ENCODE peak calls at places on chromosomes 12 and 14, in ten cellular contexts. X is CD8-positive, alpha-beta T cell; S is left ventricle myocardium inferior; D is body of pancreas; V is astrocyte of the cerebellum; Q is AG04449; Z is astrocyte of the spinal cord; Y is AG10803; T is cardiac muscle cell; H is foreskin fibroblast. I is an unnamed sample.

GRCh38 chr14:92860097-92860496 is 62.9 kb upstream of the CHGA start:
- DNase-seq in H (no peak), D (no peak), S (no peak), V (no peak), Y (no peak), T (no peak), Z (no peak), Q (no peak), X (no peak), I (no peak)

GRCh38 chr14:103356151-103356766 is 22.2 kb downstream of the EIF5 start:
- DNase-seq in V (no peak), H (no peak), S (no peak), X (no peak), D (no peak), T (peak), Y (no peak), Z (no peak), Q (no peak), I (no peak)

GRCh38 chr12:52182898-52183543 is 8.8 kb downstream of the KRT80 start:
- DNase-seq in V (no peak), Q (no peak), Z (peak), T (no peak), D (no peak), H (no peak), X (no peak), Y (no peak), S (no peak), I (no peak)

GRCh38 chr12:57069522-57069921 is 9.1 kb downstream of the NEMP1 start:
- DNase-seq in S (no peak), H (peak), Y (peak), D (peak), X (peak), T (peak), V (peak), Q (no peak), Z (peak), I (no peak)

GRCh38 chr12:132998742-132999141 is 12.6 kb downstream of the ZNF26 start:
- DNase-seq in S (no peak), V (no peak), Z (no peak), X (no peak), Y (no peak), H (no peak), D (no peak), T (no peak), Q (no peak), I (no peak)

GRCh38 chr12:53004178-53004577 is 2.1 kb upstream of the EIF4B start:
- DNase-seq in Q (no peak), D (no peak), V (no peak), T (peak), Z (no peak), X (no peak), Y (peak), H (no peak), S (no peak), I (no peak)

GRCh38 chr14:60893916-60894315 is 87.0 kb downstream of the TRMT5 start:
- DNase-seq in X (no peak), D (no peak), H (no peak), S (no peak), T (no peak), Z (no peak), Q (no peak), Y (no peak), V (no peak), I (no peak)

GRCh38 chr14:21526672-21527319 is 650 bp upstream of the SALL2 start:
- DNase-seq in S (no peak), T (no peak), Y (no peak), X (no peak), V (no peak), D (no peak), Q (no peak), H (no peak), Z (no peak), I (no peak)

GRCh38 chr12:68067762-68068376 is 78.6 kb downstream of the IFNG-AS1 start:
- DNase-seq in Y (peak), Z (no peak), S (no peak), V (no peak), X (no peak), H (no peak), D (no peak), T (peak), Q (no peak), I (no peak)

GRCh38 chr14:52338282-52338681 is 24.2 kb downstream of the PTGER2 start:
- DNase-seq in H (peak), V (no peak), Q (no peak), T (peak), Y (no peak), Z (peak), D (no peak), X (no peak), S (no peak), I (no peak)

GRCh38 chr14:104361921-104362681 is 217.5 kb upstream of the C14orf180 start:
- DNase-seq in H (no peak), V (no peak), Z (no peak), X (no peak), Y (no peak), T (no peak), Q (no peak), D (no peak), S (no peak), I (peak)

GRCh38 chr12:91461061-91461460 is 278.4 kb upstream of the DCN start:
- DNase-seq in D (no peak), H (no peak), Y (no peak), V (no peak), Z (no peak), X (no peak), T (no peak), Q (no peak), S (no peak), I (no peak)

GRCh38 chr12:57216931-57217871 is 607 bp downstream of the NXPH4 start:
- DNase-seq in V (no peak), T (no peak), Q (no peak), H (no peak), D (no peak), Y (no peak), S (no peak), Z (no peak), X (peak), I (no peak)

GRCh38 chr14:32010561-32011188 is 66.4 kb upstream of the ARHGAP5 start:
- DNase-seq in Y (peak), H (peak), T (peak), D (no peak), Z (peak), S (no peak), X (no peak), V (no peak), Q (no peak), I (no peak)

GRCh38 chr12:112524676-112525425 is 106.1 kb downstream of the PTPN11 start:
- DNase-seq in T (peak), D (no peak), Y (peak), S (no peak), V (peak), X (no peak), Z (peak), H (no peak), Q (no peak), I (no peak)

GRCh38 chr12:57899010-57899662 is 42.2 kb upstream of the ATP23 start:
- DNase-seq in Q (no peak), Y (peak), V (peak), Z (peak), D (peak), S (peak), X (peak), H (peak), T (peak), I (no peak)

GRCh38 chr14:37147310-37147875 is 25.0 kb downstream of the SLC25A21 start:
- DNase-seq in Y (peak), D (no peak), H (no peak), Z (no peak), Q (no peak), X (no peak), T (peak), V (no peak), S (no peak), I (no peak)

GRCh38 chr14:51335521-51335920 is 95.5 kb downstream of the TMX1 start:
- DNase-seq in Y (peak), D (peak), H (no peak), X (no peak), Q (no peak), S (peak), Z (no peak), T (peak), V (no peak), I (no peak)

GRCh38 chr14:64948612-64949210 is 6.2 kb upstream of the GPX2 start:
- DNase-seq in H (no peak), X (no peak), S (no peak), Y (no peak), T (no peak), Z (no peak), Q (no peak), V (no peak), D (no peak), I (no peak)

GRCh38 chr12:67069451-67070306 is 199.5 kb upstream of the CAND1 start:
- DNase-seq in Q (no peak), H (no peak), V (no peak), X (no peak), Z (peak), S (peak), D (peak), T (peak), Y (no peak), I (peak)

GRCh38 chr14:24990773-24991172 is 59.2 kb downstream of the STXBP6 start:
- DNase-seq in Y (no peak), H (no peak), V (no peak), S (no peak), Z (no peak), X (no peak), Q (no peak), D (no peak), T (no peak), I (no peak)

GRCh38 chr12:48419409-48419935 is 52.9 kb upstream of the ANP32D start:
- DNase-seq in T (no peak), V (no peak), Y (no peak), D (no peak), X (no peak), Q (no peak), S (no peak), H (no peak), Z (no peak), I (no peak)

GRCh38 chr12:90075685-90076084 is 367.0 kb upstream of the ATP2B1 start:
- DNase-seq in D (no peak), Y (no peak), H (no peak), S (no peak), Q (no peak), X (no peak), Z (no peak), V (no peak), T (no peak), I (no peak)

GRCh38 chr14:91349481-91350074 is 68.0 kb downstream of the CCDC88C start:
- DNase-seq in X (peak), Y (no peak), V (no peak), Z (no peak), T (no peak), D (no peak), Q (no peak), H (no peak), S (no peak), I (no peak)

GRCh38 chr12:51863921-51864700 is 15.6 kb upstream of the FIGNL2 start:
- DNase-seq in V (no peak), Q (no peak), X (no peak), H (no peak), D (no peak), S (no peak), T (peak), Z (peak), Y (no peak), I (no peak)

DNA sequence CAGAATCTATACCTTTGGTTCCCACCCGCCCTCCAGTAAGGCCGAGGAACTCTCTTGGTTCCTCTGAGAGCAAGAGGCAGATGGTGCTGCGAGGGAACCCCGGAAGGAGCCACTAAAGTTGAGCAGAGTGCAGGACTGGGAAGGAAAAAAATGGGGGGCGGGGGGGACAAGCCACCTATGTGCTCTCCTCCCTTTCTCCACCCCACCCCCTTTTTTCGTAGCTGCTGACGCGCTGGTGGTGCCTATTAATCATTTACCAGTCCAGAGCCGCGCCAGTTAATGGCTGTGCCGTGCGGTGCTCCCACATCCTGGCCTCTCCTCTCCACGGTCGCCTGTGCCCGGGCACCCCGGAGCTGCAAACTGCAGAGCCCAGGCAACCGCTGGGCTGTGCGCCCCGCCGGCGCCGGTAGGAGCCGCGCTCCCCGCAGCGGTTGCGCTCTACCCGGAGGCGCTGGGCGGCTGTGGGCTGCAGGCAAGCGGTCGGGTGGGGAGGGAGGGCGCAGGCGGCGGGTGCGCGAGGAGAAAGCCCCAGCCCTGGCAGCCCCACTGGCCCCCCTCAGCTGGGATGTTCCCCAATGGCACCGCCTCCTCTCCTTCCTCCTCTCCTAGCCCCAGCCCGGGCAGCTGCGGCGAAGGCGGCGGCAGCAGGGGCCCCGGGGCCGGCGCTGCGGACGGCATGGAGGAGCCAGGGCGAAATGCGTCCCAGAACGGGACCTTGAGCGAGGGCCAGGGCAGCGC is 1.3 kb downstream of the SSTR1 start:
- DNase-seq in Y (peak), S (peak), V (no peak), X (no peak), T (peak), Z (peak), H (peak), D (peak), Q (no peak), I (peak)
- TF ChIP-seq CTCF in Y (peak), S (peak), V (peak), X (no peak), T (peak), Z (peak), H (peak), D (peak), Q (peak), I (no peak)

GRCh38 chr14:101812071-101812470 is 50.6 kb downstream of the PPP2R5C start:
- DNase-seq in V (no peak), H (no peak), X (peak), D (no peak), Q (no peak), T (no peak), Z (no peak), Y (no peak), S (no peak), I (no peak)

GRCh38 chr14:101809671-101810514 is 48.4 kb downstream of the PPP2R5C start:
- DNase-seq in H (peak), S (peak), V (peak), Q (peak), T (peak), Z (peak), D (peak), X (peak), Y (peak), I (peak)

GRCh38 chr14:101813171-101813759 is 51.8 kb downstream of the PPP2R5C start:
- DNase-seq in Q (no peak), V (no peak), Y (no peak), D (no peak), Z (no peak), S (peak), X (no peak), H (no peak), T (no peak), I (no peak)

GRCh38 chr14:101808894-101809670 is 47.6 kb downstream of the PPP2R5C start:
- DNase-seq in T (no peak), S (no peak), Z (no peak), V (no peak), Q (no peak), D (no peak), Y (no peak), H (no peak), X (no peak), I (no peak)

DNA sequence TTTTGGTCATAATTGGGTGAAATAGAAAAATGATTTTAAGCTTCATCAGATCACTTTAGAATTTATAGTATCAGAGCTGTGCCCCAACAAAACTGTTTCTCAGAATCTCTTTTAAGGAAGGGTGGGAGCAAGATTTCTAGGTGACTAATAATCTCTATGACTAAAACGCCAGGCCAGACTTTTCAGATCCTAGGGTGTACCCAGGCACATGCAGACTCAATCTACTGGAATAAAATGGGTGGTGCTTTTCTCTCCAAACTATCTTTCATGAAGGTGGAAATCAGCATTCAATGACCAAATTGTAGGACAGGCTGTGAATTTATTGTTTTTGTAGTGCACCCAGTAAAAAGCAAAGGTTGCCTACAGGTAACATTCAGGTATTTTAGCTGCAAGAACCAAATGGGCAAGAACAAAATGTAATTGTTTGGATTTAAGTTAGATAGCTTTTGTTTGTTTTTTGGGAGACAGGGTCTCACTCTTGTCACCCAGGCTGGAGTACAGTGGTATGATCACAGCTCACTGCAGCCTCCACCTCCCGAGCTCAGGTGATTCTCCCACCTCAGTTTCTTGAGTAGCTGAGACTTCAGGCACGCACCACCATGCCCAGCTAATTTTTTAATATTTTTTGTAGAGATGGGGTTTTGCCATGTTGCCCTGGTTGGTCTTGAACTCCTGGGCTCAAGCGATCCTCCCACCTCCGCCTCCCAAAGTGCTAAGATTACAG is 49.5 kb downstream of the PPP2R5C start:
- DNase-seq in T (no peak), X (no peak), H (no peak), Z (no peak), S (no peak), V (no peak), D (no peak), Q (no peak), Y (no peak), I (no peak)
- H3K4me3 ChIP-seq in T (peak), X (peak), H (peak), Z (peak), S (peak), V (peak), D (peak), Q (peak), Y (peak), I (peak)

DNA sequence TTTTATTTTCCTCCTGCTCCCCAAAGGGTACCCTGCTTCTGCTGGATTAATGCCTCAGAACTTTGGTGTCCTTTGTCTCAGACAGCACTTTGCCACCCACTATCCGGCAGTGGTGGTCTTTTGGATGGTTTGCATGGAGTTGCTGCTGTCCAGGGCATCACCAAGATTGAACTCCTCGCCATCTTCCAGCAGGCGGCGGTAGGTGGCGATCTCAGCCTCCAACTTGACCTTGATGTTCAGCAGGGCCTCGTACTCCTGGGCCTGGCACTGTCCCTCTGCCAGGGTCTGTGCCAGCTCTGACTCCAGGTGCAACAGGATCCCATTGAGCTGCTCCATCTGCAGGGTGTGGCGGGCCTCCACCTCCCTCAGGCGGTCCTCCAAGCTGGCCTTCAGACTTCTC is 9.4 kb upstream of the NOPCHAP1 start:
- DNase-seq in D (no peak), S (no peak), Y (no peak), V (no peak), H (no peak), Q (no peak), Z (no peak), T (no peak), X (no peak), I (no peak)
- TF ChIP-seq CTCF in D (no peak), S (no peak), Y (no peak), V (no peak), H (no peak), Q (no peak), Z (peak), T (no peak), X (no peak), I (no peak)

GRCh38 chr12:5456906-5457305 is 25.0 kb downstream of the NTF3 start:
- DNase-seq in D (no peak), H (peak), S (no peak), X (no peak), Y (peak), Q (peak), Z (peak), T (peak), V (peak), I (no peak)
- H3K4me3 ChIP-seq in D (no peak), H (no peak), S (no peak), X (no peak), Y (no peak), Q (no peak), Z (no peak), T (no peak), V (no peak), I (no peak)

GRCh38 chr12:124508323-124509096 is 58.9 kb downstream of the NCOR2 start:
- DNase-seq in Y (no peak), H (no peak), Q (no peak), Z (no peak), S (no peak), T (no peak), D (no peak), V (no peak), X (no peak), I (no peak)

GRCh38 chr12:124509676-124510300 is 57.6 kb downstream of the NCOR2 start:
- DNase-seq in V (no peak), X (no peak), Y (peak), S (peak), Z (peak), Q (no peak), D (peak), H (peak), T (peak), I (no peak)

GRCh38 chr12:124511259-124511985 is 56.0 kb downstream of the NCOR2 start:
- DNase-seq in D (no peak), S (no peak), Y (no peak), V (no peak), Q (no peak), Z (no peak), X (no peak), H (no peak), T (no peak), I (no peak)

GRCh38 chr12:124509300-124509675 is 58.1 kb downstream of the NCOR2 start:
- DNase-seq in V (no peak), Q (no peak), X (no peak), H (no peak), D (no peak), T (peak), S (no peak), Y (no peak), Z (no peak), I (no peak)

DNA sequence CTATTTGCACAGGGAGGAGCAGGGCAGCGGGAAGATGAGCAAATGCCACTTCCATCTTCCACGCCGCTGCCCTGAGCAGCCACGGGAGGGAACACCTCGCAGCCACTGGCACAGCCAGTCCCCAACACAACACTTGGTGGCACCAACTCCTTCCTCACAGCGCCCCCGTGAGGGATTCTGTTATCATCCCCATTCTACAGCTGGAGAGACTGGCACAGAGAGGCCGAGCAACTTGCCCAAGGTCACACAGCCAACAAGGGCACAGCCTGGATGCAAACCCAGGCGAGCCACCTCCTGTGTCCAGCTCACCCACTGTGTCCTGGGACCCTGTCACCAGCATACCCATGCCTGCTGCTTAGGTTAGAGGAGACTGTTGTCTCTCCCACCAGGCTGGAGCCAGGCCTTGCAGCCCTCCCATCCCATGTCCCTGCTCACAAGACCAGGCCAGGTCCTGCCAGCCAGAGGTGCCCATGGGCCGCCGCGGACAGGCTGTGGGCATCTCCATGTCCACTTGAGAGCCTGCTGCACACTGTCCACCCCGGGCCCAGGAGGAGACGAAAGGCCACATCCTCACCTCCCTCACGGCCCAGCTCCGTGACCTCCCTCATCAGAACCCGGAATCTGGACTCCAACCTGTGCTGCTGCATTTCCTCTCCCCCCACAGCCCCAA is 57.0 kb downstream of the NCOR2 start:
- DNase-seq in Y (no peak), S (no peak), V (no peak), T (no peak), Z (no peak), Q (no peak), X (no peak), H (no peak), D (peak), I (no peak)
- TF ChIP-seq CTCF in Y (no peak), S (no peak), V (no peak), T (peak), Z (no peak), Q (no peak), X (no peak), H (no peak), D (peak), I (no peak)